ENCODE peak calls at places on chromosomes 12 and 14, in four cellular contexts. J is HepG2, E is K562, I is H1. L is an unnamed sample.

GRCh38 chr14:24146622-24146977 is 190 bp upstream of the PSME2 start:
- DNase-seq in E (peak), I (peak), J (peak), L (peak)

GRCh38 chr12:109596418-109597244 is 23.0 kb downstream of the MVK start:
- DNase-seq in E (no peak), J (no peak), I (no peak), L (no peak)

GRCh38 chr14:61025239-61026223 is 44.5 kb downstream of the SLC38A6 start:
- DNase-seq in E (peak), J (peak), I (no peak), L (peak)

GRCh38 chr14:72638021-72638420 is 255.9 kb downstream of the DPF3 start:
- DNase-seq in J (no peak), E (no peak), I (no peak), L (peak)

GRCh38 chr14:30779210-30779609 is 95.1 kb upstream of the COCH start:
- DNase-seq in J (no peak), E (no peak), I (no peak), L (no peak)

GRCh38 chr14:90491221-90491867 is 94.5 kb downstream of the CALM1 start:
- DNase-seq in I (no peak), E (no peak), J (no peak), L (no peak)

GRCh38 chr14:97709552-97709951 is 912.4 kb downstream of the VRK1 start:
- DNase-seq in I (no peak), E (no peak), J (no peak), L (no peak)

GRCh38 chr12:107618106-107618505 is 67.5 kb upstream of the PWP1 start:
- DNase-seq in J (no peak), I (no peak), E (no peak), L (no peak)

GRCh38 chr12:127943481-127944210 is 323.3 kb upstream of the TMEM132C start:
- DNase-seq in J (no peak), E (no peak), I (no peak), L (no peak)

GRCh38 chr12:94074970-94075695 is 73.2 kb upstream of the PLXNC1 start:
- DNase-seq in I (no peak), E (peak), J (peak), L (peak)

GRCh38 chr14:30330452-30330851 is 228.5 kb upstream of the G2E3 start:
- DNase-seq in J (no peak), E (peak), I (no peak), L (no peak)

GRCh38 chr12:91767237-91767636 is 378.4 kb downstream of the BTG1 start:
- DNase-seq in I (no peak), E (no peak), J (no peak), L (no peak)

GRCh38 chr14:27040552-27040951 is 442.7 kb upstream of the NOVA1 start:
- DNase-seq in I (no peak), J (no peak), E (no peak), L (no peak)

GRCh38 chr12:108129017-108129812 is at the start of gene WSCD2:
- DNase-seq in E (peak), J (peak), I (peak), L (no peak)

GRCh38 chr14:102655154-102655553 is 62.7 kb downstream of the RCOR1 start:
- DNase-seq in E (no peak), I (no peak), J (peak), L (peak)

GRCh38 chr14:68794856-68795601 is 2.2 kb upstream of the ZFP36L1 start:
- DNase-seq in E (peak), I (no peak), J (no peak), L (peak)

GRCh38 chr14:68793734-68794129 is 865 bp upstream of the ZFP36L1 start:
- DNase-seq in E (peak), J (no peak), I (no peak), L (no peak)

GRCh38 chr14:68792830-68793733 is at the start of gene ZFP36L1:
- DNase-seq in I (peak), E (peak), J (peak), L (peak)

GRCh38 chr14:68795602-68796417 is 2.9 kb upstream of the ZFP36L1 start:
- DNase-seq in J (peak), E (peak), I (peak), L (no peak)

GRCh38 chr14:68794130-68794855 is 1.4 kb upstream of the ZFP36L1 start:
- DNase-seq in I (no peak), E (no peak), J (peak), L (no peak)
- TF ChIP-seq PHF8 in I (peak), E (peak), J (peak), L (no peak)

GRCh38 chr12:7142057-7142644 is 12.0 kb downstream of the CLSTN3 start:
- DNase-seq in I (no peak), E (peak), J (peak), L (peak)
- TF ChIP-seq PHF8 in I (no peak), E (no peak), J (no peak), L (no peak)

DNA sequence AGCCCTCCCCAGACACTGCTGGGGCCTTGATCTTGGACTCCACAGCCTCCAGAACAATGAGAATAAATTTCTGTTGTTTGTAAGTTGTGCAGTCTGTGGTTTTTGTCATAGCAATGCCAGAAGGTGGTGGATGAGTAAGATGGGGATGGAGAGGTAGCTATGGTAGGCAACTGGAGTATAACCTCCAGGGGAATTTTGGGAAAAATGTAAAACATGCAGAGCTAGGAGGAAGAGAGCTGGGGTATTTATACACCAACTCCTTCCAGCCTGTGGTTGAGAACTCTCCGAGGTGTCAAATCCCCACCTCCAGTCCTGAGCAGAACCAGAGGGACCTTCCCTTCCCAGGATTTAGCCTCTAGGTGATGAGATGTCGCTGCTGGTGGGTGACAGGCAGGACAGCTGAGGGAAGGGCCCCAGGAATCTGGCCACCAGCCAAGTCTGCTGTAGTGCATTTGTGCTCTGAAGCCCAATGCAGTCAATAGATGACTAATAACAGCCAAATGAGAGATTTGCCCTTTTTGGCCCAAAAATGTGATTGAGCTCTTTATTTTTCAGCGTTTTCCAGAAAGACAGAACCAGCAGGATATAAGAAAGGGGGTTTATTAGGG is 19.1 kb upstream of the CEP170B start:
- DNase-seq in J (peak), I (no peak), E (peak), L (no peak)
- TF ChIP-seq PHF8 in J (no peak), I (no peak), E (no peak), L (no peak)

DNA sequence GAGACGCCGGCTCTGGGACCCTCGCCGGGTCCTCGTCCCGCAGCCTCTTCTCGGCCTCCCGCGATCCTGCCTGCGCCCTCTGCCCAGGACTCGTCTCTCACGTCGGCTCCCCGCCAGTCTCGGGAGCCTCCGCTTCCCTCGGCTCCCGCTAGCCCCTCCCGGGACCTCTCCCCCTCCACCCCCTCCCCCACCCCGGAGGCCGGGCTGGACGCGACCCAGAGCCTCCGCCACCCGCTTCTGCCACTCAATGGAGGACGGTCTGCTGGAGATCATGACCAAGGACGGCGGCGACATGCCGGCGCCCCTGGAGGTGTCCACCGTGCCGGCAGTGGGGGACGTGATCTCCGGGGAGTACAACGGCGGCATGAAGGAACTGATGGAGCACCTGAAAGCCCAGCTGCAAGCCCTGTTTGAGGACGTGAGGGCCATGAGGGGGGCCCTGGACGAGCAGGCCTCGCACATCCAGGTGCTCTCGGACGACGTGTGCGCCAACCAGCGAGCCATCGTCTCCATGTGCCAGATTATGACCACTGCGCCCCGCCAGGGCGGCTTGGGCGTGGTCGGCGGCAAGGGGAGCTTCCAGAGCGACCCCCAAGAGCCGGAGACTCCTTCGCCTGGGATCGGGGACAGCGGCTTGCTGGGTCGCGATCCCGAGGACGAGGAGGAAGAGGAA is 568 bp downstream of the CCDC184 start:
- DNase-seq in J (no peak), I (no peak), E (no peak), L (no peak)
- TF ChIP-seq PHF8 in J (no peak), I (no peak), E (no peak), L (no peak)

GRCh38 chr12:64797156-64797555 is 27.3 kb upstream of the TBC1D30 start:
- DNase-seq in J (peak), E (no peak), I (no peak), L (peak)
- TF ChIP-seq PHF8 in J (no peak), E (no peak), I (no peak), L (no peak)

GRCh38 chr12:96810477-96810876 is 96.6 kb upstream of the NEDD1 start:
- DNase-seq in J (no peak), I (no peak), E (no peak), L (no peak)

GRCh38 chr12:96809522-96809921 is 97.5 kb upstream of the NEDD1 start:
- DNase-seq in J (no peak), E (no peak), I (no peak), L (no peak)

GRCh38 chr12:96812153-96812552 is 94.9 kb upstream of the NEDD1 start:
- DNase-seq in E (no peak), I (no peak), J (no peak), L (no peak)

GRCh38 chr12:96811083-96811482 is 96.0 kb upstream of the NEDD1 start:
- DNase-seq in J (peak), I (no peak), E (no peak), L (peak)

GRCh38 chr12:96810057-96810456 is 97.0 kb upstream of the NEDD1 start:
- DNase-seq in E (no peak), I (no peak), J (no peak), L (peak)
- TF ChIP-seq PHF8 in E (no peak), I (no peak), J (no peak), L (no peak)

GRCh38 chr14:32381869-32382268 is 52.8 kb downstream of the AKAP6 start:
- DNase-seq in J (no peak), E (no peak), I (no peak), L (no peak)

GRCh38 chr14:32383337-32384009 is 54.4 kb downstream of the AKAP6 start:
- DNase-seq in I (no peak), E (no peak), J (no peak), L (no peak)

GRCh38 chr14:32379447-32379846 is 50.3 kb downstream of the AKAP6 start:
- DNase-seq in J (peak), E (no peak), I (no peak), L (no peak)

GRCh38 chr14:32382704-32383103 is 53.6 kb downstream of the AKAP6 start:
- DNase-seq in J (no peak), I (no peak), E (no peak), L (peak)

DNA sequence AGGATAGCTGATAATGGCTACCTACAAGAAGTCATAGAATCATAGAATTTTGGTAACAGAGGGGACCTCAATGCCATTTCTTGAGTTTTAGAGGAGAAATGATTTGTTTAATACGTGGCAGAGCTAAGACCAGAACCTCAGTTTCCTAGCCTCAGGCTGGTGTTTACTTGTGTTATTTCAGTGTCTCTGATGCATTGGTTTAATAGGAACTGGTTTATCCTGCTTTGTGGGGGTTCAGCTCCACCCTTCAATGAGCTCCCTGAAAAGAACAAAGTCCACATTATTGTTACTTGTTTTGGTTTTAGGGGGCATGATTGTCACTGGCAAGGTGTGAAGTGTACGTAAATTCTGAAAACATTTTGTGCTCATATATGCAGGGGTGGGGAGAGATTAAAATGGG is 55.4 kb downstream of the AKAP6 start:
- DNase-seq in E (no peak), I (no peak), J (no peak), L (no peak)
- TF ChIP-seq PHF8 in E (no peak), I (no peak), J (no peak), L (no peak)

DNA sequence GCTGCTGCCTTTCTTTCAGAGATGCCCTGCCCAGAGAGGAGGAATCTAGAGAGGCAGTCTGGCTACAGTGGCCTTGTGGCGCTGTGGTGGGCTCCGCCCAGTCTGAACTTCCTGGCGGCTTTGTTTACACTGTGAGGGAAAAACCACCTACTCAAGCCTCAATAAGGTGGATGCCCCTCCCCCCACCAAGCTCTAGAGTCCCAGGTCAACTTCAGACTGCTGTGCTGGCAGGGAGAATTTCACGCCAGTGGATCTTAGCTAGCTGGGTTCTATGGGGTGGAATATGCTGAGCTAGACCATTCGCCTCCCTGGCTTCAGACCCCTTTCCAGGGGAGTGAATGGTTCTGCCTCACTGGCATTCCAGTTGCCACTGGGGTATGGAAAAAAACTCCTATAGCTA is 25.6 kb downstream of the SPATA7 start:
- DNase-seq in E (no peak), I (no peak), J (peak), L (no peak)
- TF ChIP-seq PHF8 in E (no peak), I (no peak), J (no peak), L (no peak)

GRCh38 chr14:68552075-68552474 is 240.8 kb downstream of the ZFP36L1 start:
- DNase-seq in J (no peak), E (no peak), I (no peak), L (no peak)

GRCh38 chr14:68551045-68551683 is 241.7 kb downstream of the ZFP36L1 start:
- DNase-seq in I (no peak), J (no peak), E (no peak), L (no peak)

GRCh38 chr14:68548194-68549056 is 244.4 kb downstream of the ZFP36L1 start:
- DNase-seq in I (no peak), E (no peak), J (no peak), L (peak)

GRCh38 chr14:68549057-68549421 is 243.8 kb downstream of the ZFP36L1 start:
- DNase-seq in I (no peak), J (no peak), E (peak), L (peak)

DNA sequence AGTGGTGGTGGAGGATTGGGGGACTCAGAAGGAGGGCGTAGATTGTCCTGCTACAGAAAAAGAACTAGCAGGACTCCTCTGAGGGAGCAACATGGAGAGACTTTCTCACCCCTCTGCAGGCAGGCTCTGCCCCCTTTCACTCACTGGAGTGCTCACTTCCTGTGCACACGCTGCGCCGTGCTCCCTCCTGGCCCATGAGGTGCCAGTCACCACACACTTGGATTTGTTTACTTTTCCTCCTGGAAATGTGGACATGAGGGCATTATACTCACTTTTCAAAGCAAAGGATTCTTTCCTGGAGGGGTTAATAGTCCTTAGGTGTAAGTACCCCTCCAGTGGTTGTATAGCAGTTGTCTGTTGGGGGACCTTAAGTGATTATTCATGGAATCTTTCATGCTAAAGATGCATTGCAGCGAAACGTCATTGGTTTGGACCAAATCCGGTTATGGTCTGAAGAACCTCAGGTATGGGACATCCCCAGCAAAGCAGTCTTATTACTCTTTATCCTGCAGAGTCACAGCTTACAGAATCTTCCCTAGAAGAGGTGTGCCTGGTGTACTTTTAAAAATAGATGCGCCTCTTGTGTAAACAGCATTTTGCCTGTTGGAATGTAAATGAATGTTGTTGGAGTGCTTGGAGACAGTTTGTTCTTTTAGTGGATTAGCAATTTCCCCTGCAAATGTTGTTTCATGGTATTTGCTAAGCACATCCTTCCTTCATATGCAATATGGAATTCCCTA is 242.7 kb downstream of the ZFP36L1 start:
- DNase-seq in J (no peak), I (no peak), E (no peak), L (peak)
- TF ChIP-seq PHF8 in J (no peak), I (no peak), E (no peak), L (no peak)

DNA sequence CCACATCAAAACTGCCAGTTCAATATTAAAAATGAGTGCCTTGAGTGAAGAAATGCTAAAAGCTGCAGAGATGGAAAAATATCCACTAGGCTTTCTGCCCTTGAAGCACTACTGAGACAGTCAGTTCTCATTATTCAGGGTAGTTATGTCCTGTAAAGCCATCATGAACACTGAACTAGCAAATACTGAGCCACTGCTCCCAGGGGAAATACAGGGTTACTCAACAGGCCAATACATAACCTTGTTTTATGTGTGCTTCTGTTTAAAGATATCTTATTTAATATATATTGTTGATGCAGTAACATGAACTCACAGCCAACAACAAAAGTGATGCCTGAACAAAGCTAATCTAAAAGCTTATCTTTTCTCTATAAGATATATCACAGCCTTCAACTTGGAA is 3.3 kb downstream of the RAD52 start:
- DNase-seq in J (no peak), I (no peak), E (no peak), L (no peak)
- TF ChIP-seq PHF8 in J (no peak), I (no peak), E (no peak), L (no peak)

L was measured in A549.